ENCODE peak calls at places on chromosomes 6 and 20, in four cellular contexts. One of them, this sample, is unnamed. For H3K4me1, the result is how much of the 10 kb centered on the place peaks cover.

GRCh38 chr20:20593447-20594170 is 118.8 kb downstream of the RALGAPA2 start:
- DNase-seq in SJSA1: no peak
- DNase-seq in mucosa of descending colon: peak
- DNase-seq in H1: peak
- DNase-seq in this sample: peak

GRCh38 chr6:31122803-31123706 is 2.8 kb upstream of the CDSN start:
- DNase-seq in SJSA1: peak
- DNase-seq in mucosa of descending colon: peak
- DNase-seq in H1: no peak
- DNase-seq in this sample: no peak

GRCh38 chr6:83824388-83824801 is 28.8 kb upstream of the RIPPLY2 start:
- DNase-seq in SJSA1: no peak
- DNase-seq in mucosa of descending colon: peak
- DNase-seq in H1: no peak
- DNase-seq in this sample: no peak

GRCh38 chr20:4513720-4514119 is 208.0 kb upstream of the PRND start:
- DNase-seq in SJSA1: no peak
- DNase-seq in mucosa of descending colon: no peak
- DNase-seq in H1: no peak
- DNase-seq in this sample: no peak

GRCh38 chr6:28757429-28758045 is 166.2 kb downstream of the TRIM27 start:
- DNase-seq in SJSA1: no peak
- DNase-seq in mucosa of descending colon: no peak
- DNase-seq in H1: peak
- DNase-seq in this sample: no peak

GRCh38 chr6:36765943-36766648 is 68.5 kb downstream of the RAB44 start:
- DNase-seq in SJSA1: peak
- DNase-seq in mucosa of descending colon: peak
- DNase-seq in H1: peak
- DNase-seq in this sample: peak

GRCh38 chr6:149045404-149045803 is 272.1 kb upstream of the TAB2 start:
- DNase-seq in SJSA1: no peak
- DNase-seq in mucosa of descending colon: no peak
- DNase-seq in H1: no peak
- DNase-seq in this sample: no peak

GRCh38 chr20:9071976-9072726 is 3.3 kb downstream of the PLCB4 start:
- DNase-seq in SJSA1: no peak
- DNase-seq in mucosa of descending colon: no peak
- DNase-seq in H1: no peak
- DNase-seq in this sample: no peak

GRCh38 chr6:106556368-106556960 is 72.8 kb downstream of the RTN4IP1 start:
- DNase-seq in SJSA1: no peak
- DNase-seq in mucosa of descending colon: no peak
- DNase-seq in H1: no peak
- DNase-seq in this sample: no peak

GRCh38 chr6:69362209-69362608 is 434.6 kb downstream of the LMBRD1 start:
- DNase-seq in SJSA1: no peak
- DNase-seq in mucosa of descending colon: no peak
- DNase-seq in H1: no peak
- DNase-seq in this sample: no peak

GRCh38 chr6:145315982-145316600 is 419.2 kb downstream of the EPM2A start:
- DNase-seq in SJSA1: no peak
- DNase-seq in mucosa of descending colon: no peak
- DNase-seq in H1: no peak
- DNase-seq in this sample: no peak

GRCh38 chr6:135106611-135107010 is 52.0 kb upstream of the HBS1L start:
- DNase-seq in SJSA1: no peak
- DNase-seq in mucosa of descending colon: no peak
- DNase-seq in H1: no peak
- DNase-seq in this sample: no peak

GRCh38 chr6:11977738-11978137 is 34.4 kb upstream of the HIVEP1 start:
- DNase-seq in SJSA1: no peak
- DNase-seq in mucosa of descending colon: no peak
- DNase-seq in H1: no peak
- DNase-seq in this sample: no peak

GRCh38 chr6:167827062-167827587 is 414 bp downstream of the AFDN start:
- DNase-seq in SJSA1: no peak
- DNase-seq in mucosa of descending colon: peak
- DNase-seq in H1: peak
- DNase-seq in this sample: no peak

GRCh38 chr6:143745160-143746133 is 67.7 kb downstream of the PHACTR2 start:
- DNase-seq in SJSA1: peak
- DNase-seq in mucosa of descending colon: peak
- DNase-seq in H1: no peak
- DNase-seq in this sample: no peak

GRCh38 chr6:137767931-137768690 is 98.9 kb upstream of the TNFAIP3 start:
- DNase-seq in SJSA1: no peak
- DNase-seq in mucosa of descending colon: no peak
- DNase-seq in H1: no peak
- DNase-seq in this sample: no peak

GRCh38 chr6:29631860-29632731 is 887 bp downstream of the GABBR1 start:
- DNase-seq in SJSA1: peak
- DNase-seq in mucosa of descending colon: peak
- DNase-seq in H1: peak
- DNase-seq in this sample: no peak

GRCh38 chr6:5995705-5996686 is 10.7 kb downstream of the NRN1 start:
- DNase-seq in SJSA1: peak
- DNase-seq in mucosa of descending colon: peak
- DNase-seq in H1: peak
- DNase-seq in this sample: no peak

GRCh38 chr20:62739581-62740285 is 31.1 kb downstream of the NTSR1 start:
- DNase-seq in SJSA1: no peak
- DNase-seq in mucosa of descending colon: peak
- DNase-seq in H1: no peak
- DNase-seq in this sample: no peak

GRCh38 chr20:22106308-22106938 is 401.0 kb downstream of the PAX1 start:
- DNase-seq in SJSA1: no peak
- DNase-seq in mucosa of descending colon: no peak
- DNase-seq in H1: no peak
- DNase-seq in this sample: no peak

GRCh38 chr6:151091571-151091970 is 148.2 kb upstream of the AKAP12 start:
- DNase-seq in SJSA1: no peak
- DNase-seq in mucosa of descending colon: no peak
- DNase-seq in H1: no peak
- DNase-seq in this sample: no peak

GRCh38 chr20:61608275-61609085 is 356.4 kb downstream of the CDH4 start:
- DNase-seq in SJSA1: no peak
- DNase-seq in mucosa of descending colon: peak
- DNase-seq in H1: peak
- DNase-seq in this sample: peak

GRCh38 chr20:31540406-31540805 is 26.2 kb downstream of the HM13 start:
- DNase-seq in SJSA1: no peak
- DNase-seq in mucosa of descending colon: no peak
- DNase-seq in H1: no peak
- DNase-seq in this sample: no peak

GRCh38 chr6:89582669-89583325 is 55.8 kb downstream of the LYRM2 start:
- DNase-seq in SJSA1: no peak
- DNase-seq in mucosa of descending colon: no peak
- DNase-seq in H1: no peak
- DNase-seq in this sample: no peak

GRCh38 chr6:109580519-109580918 is 97.5 kb upstream of the ZBTB24 start:
- DNase-seq in SJSA1: no peak
- DNase-seq in mucosa of descending colon: no peak
- DNase-seq in H1: no peak
- DNase-seq in this sample: peak

GRCh38 chr6:48311301-48311700 is 200.3 kb upstream of the PTCHD4 start:
- DNase-seq in SJSA1: no peak
- DNase-seq in mucosa of descending colon: no peak
- DNase-seq in H1: no peak
- DNase-seq in this sample: no peak

GRCh38 chr6:35776364-35777215 is at the start of gene CLPSL2:
- DNase-seq in SJSA1: no peak
- DNase-seq in mucosa of descending colon: peak
- DNase-seq in H1: peak
- DNase-seq in this sample: no peak

GRCh38 chr6:6711832-6712231 is 123.3 kb downstream of the LY86 start:
- DNase-seq in SJSA1: no peak
- DNase-seq in mucosa of descending colon: peak
- DNase-seq in H1: no peak
- DNase-seq in this sample: no peak

GRCh38 chr6:167493961-167494697 is 169.2 kb downstream of the TTLL2 start:
- DNase-seq in SJSA1: no peak
- DNase-seq in mucosa of descending colon: peak
- DNase-seq in H1: no peak
- DNase-seq in this sample: no peak

GRCh38 chr6:25413506-25413905 is 134.3 kb downstream of the CARMIL1 start:
- DNase-seq in SJSA1: no peak
- DNase-seq in mucosa of descending colon: no peak
- DNase-seq in H1: no peak
- DNase-seq in this sample: no peak

GRCh38 chr6:85406641-85407075 is 43.2 kb upstream of the NT5E start:
- DNase-seq in SJSA1: no peak
- DNase-seq in mucosa of descending colon: no peak
- DNase-seq in H1: no peak
- DNase-seq in this sample: no peak
- H3K4me1 ChIP-seq in SJSA1: half or more
- H3K4me1 ChIP-seq in mucosa of descending colon: under half
- H3K4me1 ChIP-seq in H1: under half
- H3K4me1 ChIP-seq in this sample: under half

GRCh38 chr6:164928041-164928321 is 381.4 kb downstream of the C6orf118 start:
- DNase-seq in SJSA1: no peak
- DNase-seq in mucosa of descending colon: no peak
- DNase-seq in H1: no peak
- DNase-seq in this sample: no peak
- H3K4me3 ChIP-seq in SJSA1: no peak
- H3K4me3 ChIP-seq in mucosa of descending colon: no peak
- H3K4me3 ChIP-seq in H1: no peak
- H3K4me3 ChIP-seq in this sample: no peak

GRCh38 chr20:50387996-50388332 is 122.2 kb upstream of the PTPN1 start:
- DNase-seq in SJSA1: no peak
- DNase-seq in mucosa of descending colon: no peak
- DNase-seq in H1: no peak
- DNase-seq in this sample: no peak

GRCh38 chr20:50387218-50387995 is 122.8 kb upstream of the PTPN1 start:
- DNase-seq in SJSA1: no peak
- DNase-seq in mucosa of descending colon: no peak
- DNase-seq in H1: no peak
- DNase-seq in this sample: no peak

GRCh38 chr20:50388733-50389436 is 121.3 kb upstream of the PTPN1 start:
- DNase-seq in SJSA1: no peak
- DNase-seq in mucosa of descending colon: no peak
- DNase-seq in H1: no peak
- DNase-seq in this sample: no peak

GRCh38 chr20:50386641-50386960 is 123.6 kb upstream of the PTPN1 start:
- DNase-seq in SJSA1: no peak
- DNase-seq in mucosa of descending colon: no peak
- DNase-seq in H1: no peak
- DNase-seq in this sample: no peak

GRCh38 chr20:50385733-50386640 is 124.2 kb upstream of the PTPN1 start:
- DNase-seq in SJSA1: no peak
- DNase-seq in mucosa of descending colon: no peak
- DNase-seq in H1: no peak
- DNase-seq in this sample: no peak
- H3K4me1 ChIP-seq in SJSA1: under half
- H3K4me1 ChIP-seq in mucosa of descending colon: under half
- H3K4me1 ChIP-seq in H1: under half
- H3K4me1 ChIP-seq in this sample: under half

GRCh38 chr6:130966581-130966980 is 96.5 kb downstream of the EPB41L2 start:
- DNase-seq in SJSA1: no peak
- DNase-seq in mucosa of descending colon: no peak
- DNase-seq in H1: no peak
- DNase-seq in this sample: no peak
- H3K4me3 ChIP-seq in SJSA1: no peak
- H3K4me3 ChIP-seq in mucosa of descending colon: no peak
- H3K4me3 ChIP-seq in H1: no peak
- H3K4me3 ChIP-seq in this sample: no peak

DNA sequence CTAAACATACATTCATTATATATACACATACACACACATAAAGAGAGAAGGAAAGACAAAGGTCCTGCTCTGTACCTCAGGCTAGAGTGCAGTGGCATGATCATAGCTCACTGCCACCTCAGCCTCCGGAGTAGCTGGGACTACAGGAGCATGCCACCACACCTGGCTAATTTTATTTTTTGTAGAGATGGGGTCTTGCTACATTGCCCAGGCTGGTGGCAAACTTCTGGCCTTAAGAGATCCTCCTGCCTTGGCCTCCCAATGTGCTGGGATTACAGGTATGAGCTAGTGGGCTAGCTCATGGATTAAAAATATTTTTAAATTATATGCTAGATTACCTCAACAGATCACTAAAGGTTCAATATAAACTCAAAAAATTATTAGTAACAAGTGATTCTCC is 30.3 kb downstream of the NUDT3 start:
- DNase-seq in SJSA1: no peak
- DNase-seq in mucosa of descending colon: no peak
- DNase-seq in H1: no peak
- DNase-seq in this sample: no peak
- H3K4me1 ChIP-seq in SJSA1: under half
- H3K4me1 ChIP-seq in mucosa of descending colon: under half
- H3K4me1 ChIP-seq in H1: under half
- H3K4me1 ChIP-seq in this sample: under half

GRCh38 chr6:103215835-103216234 is 1643.9 kb downstream of the HACE1 start:
- DNase-seq in SJSA1: no peak
- DNase-seq in mucosa of descending colon: no peak
- DNase-seq in H1: no peak
- DNase-seq in this sample: no peak

DNA sequence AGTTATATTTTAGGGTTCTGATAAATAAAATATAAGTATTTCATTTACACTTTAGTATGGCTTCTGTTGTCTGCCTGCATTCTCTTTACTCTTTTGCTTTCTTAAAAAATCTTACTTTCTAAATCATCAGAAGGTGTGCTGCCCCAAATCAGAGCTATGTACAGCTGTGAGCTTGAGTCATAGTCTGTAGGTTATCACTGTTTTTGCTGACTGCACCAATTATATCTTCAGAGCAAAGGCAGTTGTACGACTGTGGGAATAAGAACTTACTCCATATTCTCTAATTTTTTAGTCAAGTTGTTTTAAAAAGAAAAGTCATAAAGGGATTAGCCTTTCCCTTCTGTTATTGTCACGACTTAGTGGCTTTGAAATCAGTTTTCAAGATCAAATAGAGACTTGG is 1649.0 kb downstream of the HACE1 start:
- DNase-seq in SJSA1: no peak
- DNase-seq in mucosa of descending colon: no peak
- DNase-seq in H1: no peak
- DNase-seq in this sample: no peak
- H3K4me3 ChIP-seq in SJSA1: no peak
- H3K4me3 ChIP-seq in mucosa of descending colon: no peak
- H3K4me3 ChIP-seq in H1: no peak
- H3K4me3 ChIP-seq in this sample: no peak